ENCODE peak calls at places on chromosomes 5 and 9, in eight cellular contexts. B, I, G, K, Q, M, R and D are unnamed samples.

GRCh38 chr5:140275837-140276236 is 27.1 kb downstream of the PFDN1 start:
- DNase-seq in B (no peak), I (no peak), G (no peak), K (no peak), Q (no peak), M (no peak), R (no peak), D (no peak)

GRCh38 chr9:113906411-113907110 is 30.5 kb downstream of the ZNF618 start:
- DNase-seq in B (peak), I (no peak), G (peak), K (no peak), Q (peak), M (no peak), R (peak), D (no peak)

GRCh38 chr5:86354664-86355063 is 263.1 kb upstream of the COX7C start:
- DNase-seq in B (no peak), I (no peak), G (no peak), K (no peak), Q (no peak), M (no peak), R (no peak), D (no peak)

GRCh38 chr9:89993678-89994630 is 389.1 kb downstream of the GADD45G start:
- DNase-seq in B (peak), I (no peak), G (no peak), K (no peak), Q (no peak), M (no peak), R (no peak), D (no peak)

GRCh38 chr9:89811896-89812450 is 207.2 kb downstream of the GADD45G start:
- DNase-seq in B (no peak), I (no peak), G (no peak), K (peak), Q (no peak), M (no peak), R (no peak), D (no peak)

GRCh38 chr5:83474986-83475385 is 3.4 kb downstream of the VCAN start:
- DNase-seq in B (no peak), I (no peak), G (no peak), K (no peak), Q (no peak), M (no peak), R (no peak), D (no peak)

GRCh38 chr5:134003957-134004625 is 684 bp downstream of the VDAC1 start:
- DNase-seq in B (peak), I (peak), G (no peak), K (peak), Q (peak), M (no peak), R (peak), D (peak)

GRCh38 chr5:92460505-92460904 is 1077.4 kb upstream of the ARRDC3 start:
- DNase-seq in B (no peak), I (no peak), G (no peak), K (no peak), Q (no peak), M (no peak), R (no peak), D (no peak)

GRCh38 chr5:54234304-54234938 is 76.0 kb downstream of the ARL15 start:
- DNase-seq in B (peak), I (no peak), G (peak), K (no peak), Q (peak), M (no peak), R (peak), D (peak)

GRCh38 chr9:131628821-131629197 is 83.5 kb downstream of the PRRT1B start:
- DNase-seq in B (no peak), I (no peak), G (no peak), K (no peak), Q (no peak), M (no peak), R (no peak), D (no peak)

GRCh38 chr9:131629827-131630205 is 84.5 kb downstream of the PRRT1B start:
- DNase-seq in B (no peak), I (no peak), G (no peak), K (no peak), Q (no peak), M (no peak), R (no peak), D (no peak)

GRCh38 chr9:131627326-131627845 is 82.1 kb downstream of the PRRT1B start:
- DNase-seq in B (peak), I (no peak), G (no peak), K (no peak), Q (peak), M (peak), R (peak), D (no peak)

GRCh38 chr9:131625848-131626670 is 80.7 kb downstream of the PRRT1B start:
- DNase-seq in B (no peak), I (no peak), G (no peak), K (no peak), Q (no peak), M (no peak), R (peak), D (no peak)

DNA sequence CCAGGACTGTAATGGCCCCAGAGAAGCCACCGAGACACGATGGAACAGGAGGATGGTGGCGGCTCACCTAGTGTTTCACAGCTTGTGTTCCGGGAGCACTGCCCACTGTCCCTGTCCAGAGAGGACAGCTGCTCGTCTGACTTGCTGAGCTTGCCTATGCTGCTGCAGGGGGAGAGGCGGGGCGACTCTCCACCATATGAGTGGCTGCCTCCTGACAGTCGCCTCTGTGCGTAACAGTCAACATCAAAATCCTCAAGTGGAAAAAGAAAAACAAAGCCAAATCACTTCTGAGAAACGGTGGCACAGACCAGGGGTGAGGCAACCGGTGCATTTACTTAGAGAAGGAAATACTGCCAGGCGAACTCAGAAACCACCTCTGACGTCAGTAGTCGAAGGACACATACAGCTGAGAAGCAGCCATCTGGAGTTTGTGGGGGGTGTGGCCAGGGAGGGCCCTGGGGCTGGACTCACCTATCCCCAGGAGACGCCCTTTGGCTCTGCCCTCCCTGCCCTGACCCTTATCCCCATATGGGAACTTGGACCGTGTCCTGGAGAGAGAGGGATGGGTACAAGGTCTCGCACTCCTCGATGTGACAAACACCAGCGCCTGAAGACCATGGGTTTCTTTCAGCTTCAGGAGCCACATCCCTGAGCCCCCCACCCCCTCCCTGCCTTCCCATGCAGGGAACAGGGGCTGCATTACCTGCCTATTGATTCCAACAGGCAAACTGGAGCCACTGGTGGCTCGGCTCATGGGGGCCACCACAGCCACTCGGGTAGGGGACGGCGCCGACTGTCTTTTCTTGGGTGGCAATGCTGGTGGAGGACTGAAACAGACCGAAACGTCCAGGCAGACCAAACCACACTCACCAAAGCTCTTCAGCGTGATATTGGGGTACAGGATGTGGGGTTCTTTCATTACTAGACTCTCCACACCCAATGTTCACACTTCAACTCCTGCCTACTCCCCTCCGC is 82.8 kb downstream of the PRRT1B start:
- DNase-seq in B (no peak), I (no peak), G (peak), K (peak), Q (peak), M (peak), R (peak), D (peak)
- H3K4me3 ChIP-seq in B (no peak), I (no peak), G (no peak), K (peak), Q (no peak), M (no peak), R (no peak), D (no peak)

DNA sequence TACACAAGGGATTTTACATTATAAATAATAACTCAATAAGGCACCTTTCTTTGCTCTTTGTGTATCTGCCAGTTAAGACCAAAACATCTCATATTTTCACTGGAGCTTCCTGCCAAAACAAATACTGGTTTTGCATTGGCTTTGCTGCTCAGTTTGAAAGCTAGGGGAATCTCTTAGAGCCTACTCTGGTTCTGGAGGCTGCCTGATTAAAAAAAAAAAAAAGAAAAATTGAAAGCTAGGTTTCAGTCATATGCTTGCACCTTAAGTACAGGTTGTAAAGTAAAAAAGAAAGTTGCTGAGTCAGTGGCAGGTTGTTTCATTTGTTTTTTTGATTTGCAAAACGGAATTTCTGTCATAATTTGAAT is 2.3 kb downstream of the DENND4C start:
- DNase-seq in B (peak), I (no peak), G (peak), K (no peak), Q (peak), M (peak), R (peak), D (peak)
- H3K4me3 ChIP-seq in B (peak), I (peak), G (peak), K (no peak), Q (peak), M (no peak), R (peak), D (peak)

DNA sequence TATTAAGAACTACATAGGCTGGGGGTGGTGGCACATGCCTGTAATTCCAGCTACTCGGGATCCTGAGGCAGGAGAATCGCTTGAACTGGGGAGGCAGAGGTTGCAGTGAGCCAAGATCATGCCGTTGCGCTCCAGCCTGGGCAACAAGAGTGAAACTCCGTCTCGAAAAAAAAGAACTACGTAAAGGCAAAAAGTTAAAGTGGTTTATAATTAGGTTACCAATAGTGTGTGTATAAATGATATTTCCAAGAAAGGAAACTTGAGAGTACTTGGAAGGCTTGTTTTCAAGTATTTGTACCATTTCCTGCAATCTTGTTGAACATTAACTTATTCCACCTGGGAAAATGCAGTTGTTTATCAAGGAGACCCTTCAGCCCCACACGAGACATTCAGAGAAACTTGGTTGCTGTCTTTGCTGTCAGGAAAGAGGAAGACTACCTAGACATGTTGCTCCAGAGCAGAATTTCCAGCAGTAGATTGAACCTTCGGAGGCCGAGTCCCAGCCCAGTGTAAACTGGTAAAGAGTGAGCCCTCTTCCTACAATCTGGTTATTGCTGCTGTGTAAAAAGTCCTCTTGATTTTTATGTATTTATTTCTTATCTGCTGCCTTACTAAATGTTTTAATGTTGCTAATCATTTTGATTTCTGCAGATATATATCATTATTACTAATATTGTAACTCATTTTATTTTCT is 30.1 kb downstream of the STXBP1 start:
- DNase-seq in B (no peak), I (no peak), G (no peak), K (no peak), Q (no peak), M (no peak), R (no peak), D (no peak)
- H3K4me3 ChIP-seq in B (no peak), I (no peak), G (no peak), K (no peak), Q (peak), M (no peak), R (no peak), D (no peak)

GRCh38 chr9:94995294-94995693 is 268.8 kb downstream of the AOPEP start:
- DNase-seq in B (no peak), I (no peak), G (no peak), K (no peak), Q (peak), M (no peak), R (no peak), D (no peak)
- H3K4me3 ChIP-seq in B (no peak), I (no peak), G (no peak), K (no peak), Q (no peak), M (no peak), R (no peak), D (no peak)